ENCODE peak calls at places on chromosomes 1 and 21, in ten cellular contexts. Q, J, Y, U, G, B, W, D, R and E are unnamed samples.

GRCh38 chr1:5770981-5771765 is 221.1 kb downstream of the NPHP4 start:
- DNase-seq in Q (no peak), J (peak; percentile 40), Y (peak; percentile 13), U (no peak), G (no peak), B (peak; percentile 71), W (no peak), D (no peak), R (no peak), E (no peak)

GRCh38 chr1:226181996-226182714 is 4.4 kb downstream of the ACBD3 start:
- DNase-seq in Q (peak; percentile 57), J (peak; percentile 61), Y (peak; percentile 57), U (no peak), G (peak; percentile 33), B (peak; percentile 60), W (peak; percentile 52), D (peak; percentile 39), R (no peak), E (no peak)

GRCh38 chr1:57202254-57202653 is 221.6 kb downstream of the DAB1 start:
- DNase-seq in Q (no peak), J (no peak), Y (no peak), U (no peak), G (no peak), B (no peak), W (no peak), D (no peak), R (no peak), E (no peak)

GRCh38 chr1:43042773-43043470 is 84.3 kb upstream of the SLC2A1 start:
- DNase-seq in Q (no peak), J (no peak), Y (no peak), U (no peak), G (no peak), B (no peak), W (no peak), D (no peak), R (no peak), E (no peak)

GRCh38 chr1:54327386-54328116 is 78.6 kb downstream of the SSBP3 start:
- DNase-seq in Q (no peak), J (no peak), Y (no peak), U (peak; percentile 40), G (no peak), B (no peak), W (no peak), D (no peak), R (no peak), E (no peak)

GRCh38 chr21:43608225-43608624 is 51.1 kb downstream of the HSF2BP start:
- DNase-seq in Q (no peak), J (no peak), Y (no peak), U (no peak), G (no peak), B (no peak), W (no peak), D (no peak), R (no peak), E (no peak)

GRCh38 chr1:242019018-242019417 is 20.1 kb upstream of the MAP1LC3C start:
- DNase-seq in Q (no peak), J (no peak), Y (no peak), U (no peak), G (no peak), B (no peak), W (no peak), D (no peak), R (no peak), E (no peak)

GRCh38 chr1:201156819-201157218 is 2.5 kb upstream of the TMEM9 start:
- DNase-seq in Q (no peak), J (no peak), Y (no peak), U (no peak), G (no peak), B (no peak), W (no peak), D (no peak), R (no peak), E (no peak)

DNA sequence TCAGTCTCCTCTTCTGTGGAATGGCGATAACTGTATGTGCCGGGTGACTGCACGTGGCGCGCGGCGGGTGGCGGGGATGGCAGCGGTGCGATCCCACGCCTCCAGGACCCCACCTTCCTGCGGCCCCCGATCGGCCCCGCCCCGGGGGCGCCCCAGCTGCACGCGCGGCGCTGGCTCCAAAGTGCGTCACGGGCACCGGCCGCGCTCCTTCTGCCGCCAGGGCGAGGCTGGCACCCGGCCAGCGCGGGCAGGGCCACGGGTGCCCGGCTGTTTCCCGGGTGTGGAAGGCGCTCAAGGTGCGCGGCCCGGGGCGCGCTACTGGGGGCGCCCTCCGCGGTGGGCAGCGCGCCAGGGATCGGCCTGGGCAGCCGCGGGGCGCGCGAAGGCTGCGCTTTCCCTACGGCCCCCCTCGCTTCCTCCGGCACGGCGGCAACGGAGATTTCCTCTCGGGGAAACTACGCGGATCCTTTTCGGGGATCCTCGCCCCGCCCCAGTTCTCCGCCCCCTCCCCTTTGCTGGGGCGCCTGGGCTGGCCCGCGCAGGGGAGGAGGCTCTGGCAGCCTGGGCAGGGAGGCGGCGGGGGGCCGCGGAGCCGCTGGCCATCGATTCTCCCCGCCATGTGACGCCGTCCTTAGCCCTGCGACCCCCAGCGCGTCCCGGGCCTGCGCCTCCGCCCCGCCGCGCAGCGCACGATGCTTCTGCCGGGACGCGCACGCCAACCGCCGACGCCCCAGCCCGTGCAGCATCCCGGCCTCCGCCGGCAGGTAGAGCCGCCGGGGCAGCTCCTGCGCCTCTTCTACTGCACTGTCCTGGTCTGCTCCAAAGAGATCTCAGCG is at the start of gene EVA1C:
- DNase-seq in Q (peak; percentile 83), J (peak; percentile 75), Y (peak; percentile 65), U (peak; percentile 39), G (peak; percentile 62), B (peak; percentile 71), W (peak; percentile 49), D (no peak), R (no peak), E (peak; percentile 69)
- TF ChIP-seq POLR2A in Q (no peak), J (no peak), Y (peak; percentile 9), U (no peak), G (peak; percentile 36), B (peak; percentile 28), W (peak; percentile 50), D (no peak), R (peak; percentile 51), E (no peak)

GRCh38 chr1:165114022-165114888 is 242.3 kb downstream of the LMX1A start:
- DNase-seq in Q (no peak), J (no peak), Y (peak; percentile 35), U (peak; percentile 45), G (no peak), B (no peak), W (peak; percentile 71), D (peak; percentile 44), R (no peak), E (no peak)

GRCh38 chr1:165116732-165117131 is 239.8 kb downstream of the LMX1A start:
- DNase-seq in Q (no peak), J (no peak), Y (no peak), U (no peak), G (no peak), B (no peak), W (no peak), D (peak; percentile 48), R (no peak), E (no peak)

GRCh38 chr1:165112260-165112659 is 244.3 kb downstream of the LMX1A start:
- DNase-seq in Q (no peak), J (no peak), Y (no peak), U (no peak), G (no peak), B (no peak), W (no peak), D (no peak), R (no peak), E (no peak)

GRCh38 chr1:165114889-165115285 is 241.6 kb downstream of the LMX1A start:
- DNase-seq in Q (no peak), J (no peak), Y (no peak), U (no peak), G (no peak), B (no peak), W (no peak), D (no peak), R (no peak), E (no peak)

GRCh38 chr1:165117482-165117881 is 239.0 kb downstream of the LMX1A start:
- DNase-seq in Q (no peak), J (no peak), Y (no peak), U (no peak), G (no peak), B (no peak), W (no peak), D (no peak), R (no peak), E (no peak)
- H3K4me3 ChIP-seq in Q (no peak overlapping the region), J (no peak overlapping the region), Y (no peak overlapping the region), U (no peak overlapping the region), G (no peak overlapping the region), B (no peak overlapping the region), W (no peak overlapping the region), D (no peak overlapping the region), R (no peak overlapping the region), E (no peak overlapping the region)

GRCh38 chr1:228736844-228737415 is 1.7 kb downstream of the RHOU start:
- DNase-seq in Q (no peak), J (no peak), Y (no peak), U (no peak), G (no peak), B (no peak), W (no peak), D (no peak), R (no peak), E (no peak)

GRCh38 chr1:228735871-228736586 is 750 bp downstream of the RHOU start:
- DNase-seq in Q (peak; percentile 68), J (peak; percentile 36), Y (peak; percentile 78), U (no peak), G (peak; percentile 66), B (peak; percentile 69), W (peak; percentile 25), D (peak; percentile 18), R (no peak), E (no peak)

GRCh38 chr1:228733576-228733975 is 1.7 kb upstream of the RHOU start:
- DNase-seq in Q (no peak), J (no peak), Y (no peak), U (no peak), G (no peak), B (no peak), W (no peak), D (no peak), R (no peak), E (no peak)

GRCh38 chr1:228737613-228738012 is 2.3 kb downstream of the RHOU start:
- DNase-seq in Q (no peak), J (no peak), Y (no peak), U (no peak), G (peak; percentile 57), B (no peak), W (no peak), D (no peak), R (no peak), E (no peak)

DNA sequence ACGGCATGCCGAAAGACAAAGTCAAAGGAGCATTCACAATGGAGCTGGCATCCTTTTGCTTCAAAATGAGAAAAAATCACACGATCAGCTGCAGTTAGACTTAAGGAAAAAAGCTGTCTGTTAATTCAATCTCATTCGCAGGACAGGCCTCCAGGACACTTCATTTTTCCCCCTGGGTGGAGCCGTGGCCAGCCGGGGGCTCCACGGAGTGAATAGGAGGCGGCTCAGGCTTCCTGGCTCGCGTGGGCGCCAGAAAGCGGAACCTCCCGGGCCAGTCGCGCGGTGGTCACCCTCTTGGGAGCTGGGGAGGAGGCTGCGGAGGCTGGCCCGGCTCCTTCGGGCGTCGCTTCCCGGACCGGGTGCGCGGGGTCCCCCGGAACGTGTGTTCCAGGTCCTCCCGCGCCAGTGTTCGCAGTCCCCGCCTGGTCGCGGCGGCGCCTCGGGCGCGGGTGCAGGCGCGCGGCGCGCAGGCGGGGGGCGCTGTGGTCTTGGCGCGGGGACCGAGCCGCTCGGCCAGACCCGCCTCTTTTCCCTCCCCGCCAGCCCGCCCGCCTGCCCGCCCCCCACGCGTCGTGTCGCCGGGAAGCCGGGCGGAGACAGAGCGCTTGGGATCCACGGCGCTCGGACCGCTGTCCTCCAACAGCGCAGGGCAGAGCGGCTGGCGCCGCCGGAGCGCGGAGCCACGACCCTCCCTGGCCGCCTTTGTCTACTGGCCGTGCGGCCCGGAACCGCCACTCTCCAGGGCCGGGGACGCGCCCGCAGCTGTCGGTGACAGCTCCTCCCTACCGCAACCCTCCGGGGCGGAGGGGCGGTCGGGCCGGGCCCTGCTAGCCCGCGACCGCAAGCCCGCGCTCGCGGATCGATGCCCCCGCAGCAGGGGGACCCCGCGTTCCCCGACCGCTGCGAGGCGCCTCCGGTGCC is at the start of gene RHOU:
- DNase-seq in Q (peak; percentile 82), J (peak; percentile 82), Y (peak; percentile 77), U (no peak), G (peak; percentile 89), B (peak; percentile 80), W (peak; percentile 59), D (peak; percentile 12), R (no peak), E (peak; percentile 69)
- TF ChIP-seq POLR2A in Q (no peak), J (no peak), Y (peak; percentile 87), U (no peak), G (peak; percentile 95), B (peak; percentile 55), W (peak; percentile 59), D (no peak), R (peak; percentile 61), E (peak; percentile 58)

GRCh38 chr1:6961905-6962304 is 176.7 kb downstream of the CAMTA1 start:
- DNase-seq in Q (no peak), J (no peak), Y (no peak), U (no peak), G (no peak), B (no peak), W (no peak), D (no peak), R (no peak), E (no peak)

GRCh38 chr1:6965062-6965913 is 180.0 kb downstream of the CAMTA1 start:
- DNase-seq in Q (no peak), J (no peak), Y (no peak), U (no peak), G (no peak), B (no peak), W (no peak), D (no peak), R (no peak), E (no peak)

GRCh38 chr1:6961289-6961688 is 176.0 kb downstream of the CAMTA1 start:
- DNase-seq in Q (no peak), J (no peak), Y (no peak), U (no peak), G (no peak), B (no peak), W (no peak), D (no peak), R (no peak), E (no peak)

GRCh38 chr1:6962390-6962955 is 177.2 kb downstream of the CAMTA1 start:
- DNase-seq in Q (peak; percentile 31), J (peak; percentile 71), Y (peak; percentile 22), U (peak; percentile 86), G (peak; percentile 29), B (peak; percentile 47), W (no peak), D (peak; percentile 80), R (no peak), E (peak; percentile 55)

DNA sequence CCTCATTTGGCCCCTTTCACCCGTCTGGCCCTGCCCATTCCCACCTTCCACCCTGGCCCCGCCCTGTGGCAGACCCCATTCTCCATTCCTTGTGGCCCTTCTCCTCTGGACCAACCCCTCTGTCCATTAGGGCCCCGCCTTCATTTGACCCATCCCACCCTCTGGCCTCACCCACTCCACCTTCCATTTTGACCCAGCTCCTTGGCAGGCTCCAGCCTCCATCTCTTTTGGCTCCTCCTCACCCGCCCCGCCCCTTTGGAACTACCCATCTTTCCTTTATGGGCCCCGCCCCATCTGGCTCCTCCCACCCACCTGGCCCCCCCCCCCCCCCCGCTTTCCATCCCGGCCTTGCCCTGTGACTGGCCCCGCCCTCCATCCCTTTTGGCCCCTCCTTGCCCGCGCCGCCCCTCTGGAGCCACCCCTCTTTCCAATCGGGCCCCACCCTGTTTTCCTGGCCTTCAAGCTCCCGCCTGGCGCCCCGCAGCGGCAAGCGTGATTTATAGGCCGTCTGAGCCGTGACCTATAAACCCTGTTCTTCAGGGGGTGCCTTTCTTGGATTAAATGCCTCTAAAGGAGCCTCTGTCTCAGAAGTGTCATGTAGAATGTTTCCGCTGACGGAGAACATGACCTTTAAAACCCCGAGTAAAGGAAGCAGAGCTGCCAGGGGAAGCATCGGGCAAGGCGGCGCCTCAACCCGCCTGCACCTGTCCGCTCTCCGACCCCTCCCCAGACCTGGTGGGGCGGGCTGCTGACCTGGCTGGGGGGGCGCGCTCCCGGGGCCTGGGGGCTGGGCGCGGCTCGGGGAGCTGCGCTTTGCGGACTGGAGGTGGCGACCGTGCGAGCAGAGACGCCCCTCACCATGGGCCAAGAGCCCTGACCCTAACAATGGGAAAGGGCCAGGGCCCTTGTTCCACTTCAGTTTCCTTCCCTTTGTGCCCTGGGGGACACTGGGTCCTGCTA is 178.0 kb downstream of the CAMTA1 start:
- DNase-seq in Q (peak; percentile 39), J (peak; percentile 75), Y (peak; percentile 47), U (peak; percentile 96), G (no peak), B (peak; percentile 63), W (peak; percentile 6), D (peak; percentile 88), R (no peak), E (no peak)
- H3K4me3 ChIP-seq in Q (no peak overlapping the region), J (no peak overlapping the region), Y (no peak overlapping the region), U (peak overlapping the region; percentile 28), G (no peak overlapping the region), B (no peak overlapping the region), W (no peak overlapping the region), D (peak overlapping the region; percentile 25), R (peak overlapping the region; percentile 49), E (peak overlapping the region; percentile 1)